ENCODE peak calls at places on chromosomes 11 and 22, in ten cellular contexts. P is NCI-H1105 treated with DMSO at 0.1 percent for 48 hours, S is fibroblast of the conjunctiva, E is mesendoderm, L is AML-193, M is upper lobe of right lung, Q is thoracic aorta, Y is cardiac fibroblast, A is GM23248, Z is neural progenitor cell. C is an unnamed sample.
A peak's percentile ranks its signal among the peaks of the same experiment; 100 is the strongest.

GRCh38 chr22:46684706-46685105 is 53.3 kb downstream of the CERK start:
- DNase-seq in P (peak; percentile 63), S (no peak), E (no peak), L (no peak), M (no peak), Q (no peak), Y (no peak), A (no peak), Z (no peak), C (no peak)

GRCh38 chr22:17085277-17086091 is 684 bp downstream of the IL17RA start:
- DNase-seq in P (no peak), S (no peak), E (no peak), L (no peak), M (peak; percentile 83), Q (no peak), Y (no peak), A (peak; percentile 68), Z (peak; percentile 48), C (no peak)

GRCh38 chr11:66106786-66107599 is 36.9 kb downstream of the PACS1 start:
- DNase-seq in P (no peak), S (no peak), E (peak; percentile 60), L (no peak), M (no peak), Q (no peak), Y (peak; percentile 43), A (peak; percentile 51), Z (no peak), C (no peak)

GRCh38 chr11:114377612-114378267 is 22.6 kb downstream of the C11orf71 start:
- DNase-seq in P (no peak), S (no peak), E (peak; percentile 61), L (no peak), M (no peak), Q (no peak), Y (peak; percentile 66), A (peak; percentile 94), Z (no peak), C (no peak)

GRCh38 chr11:116172156-116172555 is 600.6 kb downstream of the BUD13 start:
- DNase-seq in P (no peak), S (no peak), E (no peak), L (no peak), M (no peak), Q (no peak), Y (no peak), A (no peak), Z (no peak), C (no peak)

GRCh38 chr11:36501236-36501635 is 8.8 kb downstream of the TRAF6 start:
- DNase-seq in P (no peak), S (no peak), E (no peak), L (no peak), M (no peak), Q (no peak), Y (no peak), A (no peak), Z (no peak), C (no peak)

GRCh38 chr11:118232659-118233058 is 7.8 kb upstream of the JAML start:
- DNase-seq in P (no peak), S (no peak), E (no peak), L (no peak), M (no peak), Q (no peak), Y (no peak), A (no peak), Z (no peak), C (no peak)

GRCh38 chr11:22337571-22338464 is at the start of gene SLC17A6:
- DNase-seq in P (peak; percentile 75), S (no peak), E (peak; percentile 72), L (peak; percentile 25), M (no peak), Q (no peak), Y (peak; percentile 47), A (peak; percentile 59), Z (peak; percentile 90), C (no peak)

GRCh38 chr11:69930081-69931059 is 111.2 kb upstream of the FGF3 start:
- DNase-seq in P (no peak), S (no peak), E (no peak), L (no peak), M (peak; percentile 52), Q (no peak), Y (no peak), A (no peak), Z (no peak), C (no peak)

GRCh38 chr11:125128450-125128849 is 17.0 kb upstream of the TMEM218 start:
- DNase-seq in P (no peak), S (peak; percentile 41), E (no peak), L (no peak), M (no peak), Q (no peak), Y (peak; percentile 71), A (peak; percentile 82), Z (no peak), C (no peak)

GRCh38 chr22:46598737-46599424 is 21.3 kb upstream of the GRAMD4 start:
- DNase-seq in P (no peak), S (no peak), E (no peak), L (peak; percentile 88), M (no peak), Q (no peak), Y (no peak), A (no peak), Z (no peak), C (no peak)

GRCh38 chr11:71563401-71563800 is 2.0 kb upstream of the KRTAP5-10 start:
- DNase-seq in P (no peak), S (no peak), E (peak; percentile 83), L (peak; percentile 52), M (no peak), Q (no peak), Y (peak; percentile 80), A (peak; percentile 66), Z (peak; percentile 65), C (no peak)

GRCh38 chr11:15177491-15177890 is 62.8 kb downstream of the INSC start:
- DNase-seq in P (no peak), S (no peak), E (no peak), L (no peak), M (no peak), Q (no peak), Y (no peak), A (no peak), Z (no peak), C (no peak)

GRCh38 chr11:57458060-57458409 is 2.3 kb upstream of the RTN4RL2 start:
- DNase-seq in P (peak; percentile 14), S (no peak), E (peak; percentile 82), L (no peak), M (no peak), Q (no peak), Y (no peak), A (peak; percentile 18), Z (no peak), C (no peak)

GRCh38 chr11:46686886-46687810 is 13.3 kb downstream of the ARHGAP1 start:
- DNase-seq in P (peak; percentile 79), S (peak; percentile 17), E (no peak), L (no peak), M (no peak), Q (no peak), Y (peak; percentile 91), A (peak; percentile 96), Z (no peak), C (no peak)

GRCh38 chr11:2085251-2086066 is 53.7 kb downstream of the IGF2 start:
- DNase-seq in P (no peak), S (no peak), E (no peak), L (no peak), M (peak; percentile 51), Q (no peak), Y (no peak), A (no peak), Z (no peak), C (peak; percentile 25)

GRCh38 chr11:23509821-23510220 is 649.5 kb upstream of the CCDC179 start:
- DNase-seq in P (no peak), S (no peak), E (no peak), L (no peak), M (no peak), Q (no peak), Y (no peak), A (no peak), Z (no peak), C (no peak)

GRCh38 chr11:2789331-2789730 is 89.5 kb upstream of the KCNQ1OT1 start:
- DNase-seq in P (no peak), S (no peak), E (no peak), L (no peak), M (no peak), Q (no peak), Y (no peak), A (no peak), Z (no peak), C (peak; percentile 36)

GRCh38 chr11:86940122-86940777 is 14.9 kb downstream of the FZD4 start:
- DNase-seq in P (no peak), S (peak; percentile 60), E (peak; percentile 73), L (no peak), M (no peak), Q (no peak), Y (peak; percentile 85), A (peak; percentile 92), Z (no peak), C (no peak)

GRCh38 chr11:115848080-115848479 is 343.9 kb upstream of the CADM1 start:
- DNase-seq in P (no peak), S (no peak), E (peak; percentile 35), L (no peak), M (no peak), Q (no peak), Y (no peak), A (no peak), Z (peak; percentile 17), C (no peak)

GRCh38 chr11:69382131-69383128 is 88.5 kb downstream of the MYEOV start:
- DNase-seq in P (no peak), S (no peak), E (peak; percentile 48), L (no peak), M (peak; percentile 67), Q (no peak), Y (peak; percentile 53), A (peak; percentile 28), Z (no peak), C (no peak)

GRCh38 chr11:36485296-36485870 is 24.7 kb downstream of the TRAF6 start:
- DNase-seq in P (no peak), S (no peak), E (no peak), L (no peak), M (no peak), Q (no peak), Y (no peak), A (no peak), Z (no peak), C (no peak)

GRCh38 chr22:44582016-44582415 is 84.0 kb upstream of the RTL6 start:
- DNase-seq in P (no peak), S (no peak), E (no peak), L (no peak), M (peak; percentile 46), Q (no peak), Y (no peak), A (no peak), Z (no peak), C (no peak)

GRCh38 chr11:33881651-33882279 is 10.1 kb downstream of the LMO2 start:
- DNase-seq in P (no peak), S (no peak), E (no peak), L (no peak), M (no peak), Q (no peak), Y (no peak), A (no peak), Z (no peak), C (no peak)

GRCh38 chr22:45816771-45817170 is 145.1 kb downstream of the ATXN10 start:
- DNase-seq in P (no peak), S (no peak), E (no peak), L (no peak), M (no peak), Q (no peak), Y (no peak), A (no peak), Z (no peak), C (no peak)

GRCh38 chr11:533049-533585 is 2.3 kb downstream of the HRAS start:
- DNase-seq in P (no peak), S (no peak), E (no peak), L (no peak), M (peak; percentile 68), Q (no peak), Y (no peak), A (no peak), Z (no peak), C (no peak)

GRCh38 chr22:42473484-42474193 is 41.4 kb upstream of the NFAM1 start:
- DNase-seq in P (peak; percentile 65), S (peak; percentile 35), E (peak; percentile 72), L (peak; percentile 47), M (no peak), Q (no peak), Y (peak; percentile 75), A (peak; percentile 77), Z (peak; percentile 74), C (no peak)

GRCh38 chr22:37607912-37608476 is 640 bp upstream of the GGA1 start:
- DNase-seq in P (peak; percentile 45), S (no peak), E (peak; percentile 29), L (no peak), M (no peak), Q (no peak), Y (no peak), A (no peak), Z (no peak), C (no peak)

C was measured in breast epithelium.